ENCODE peak calls at places on chromosomes 3 and 15, in eight cellular contexts. V is body of pancreas, R is SW 1271, L is LoVo, Q is osteocyte, D is NCI-H2081, J is AG04450, H is upper lobe of right lung. I is an unnamed sample.

GRCh38 chr3:123476967-123477750 is 28.3 kb upstream of the ADCY5 start:
- DNase-seq in V (no peak), R (no peak), L (no peak), Q (no peak), D (no peak), J (no peak), H (no peak), I (peak)

GRCh38 chr3:55909373-55909772 is 422.3 kb upstream of the WNT5A start:
- DNase-seq in V (no peak), R (no peak), L (no peak), Q (no peak), D (no peak), J (no peak), H (no peak), I (no peak)

GRCh38 chr15:65655457-65655856 is 33.7 kb downstream of the SLC24A1 start:
- DNase-seq in V (no peak), R (no peak), L (no peak), Q (no peak), D (no peak), J (no peak), H (no peak), I (no peak)

GRCh38 chr3:4943553-4943952 is 35.7 kb upstream of the BHLHE40 start:
- DNase-seq in V (no peak), R (no peak), L (no peak), Q (no peak), D (no peak), J (no peak), H (no peak), I (no peak)

GRCh38 chr3:4824948-4825325 is 154.3 kb upstream of the BHLHE40 start:
- DNase-seq in V (no peak), R (peak), L (peak), Q (no peak), D (no peak), J (no peak), H (no peak), I (no peak)

GRCh38 chr3:101806491-101806890 is 27.5 kb downstream of the NXPE3 start:
- DNase-seq in V (no peak), R (no peak), L (no peak), Q (no peak), D (no peak), J (no peak), H (no peak), I (no peak)

GRCh38 chr15:46413799-46414198 is 779.0 kb downstream of the SQOR start:
- DNase-seq in V (no peak), R (no peak), L (no peak), Q (no peak), D (no peak), J (no peak), H (no peak), I (no peak)

GRCh38 chr3:100561459-100562158 is 47.8 kb upstream of the ADGRG7 start:
- DNase-seq in V (no peak), R (no peak), L (no peak), Q (no peak), D (no peak), J (peak), H (no peak), I (no peak)

GRCh38 chr15:33068531-33068990 is 126.0 kb downstream of the FMN1 start:
- DNase-seq in V (peak), R (peak), L (peak), Q (no peak), D (peak), J (no peak), H (peak), I (peak)

GRCh38 chr3:22960326-22960984 is 242.7 kb upstream of the UBE2E2 start:
- DNase-seq in V (peak), R (peak), L (peak), Q (no peak), D (peak), J (no peak), H (no peak), I (peak)

GRCh38 chr3:54628888-54629368 is 298.9 kb downstream of the LRTM1 start:
- DNase-seq in V (no peak), R (no peak), L (peak), Q (no peak), D (no peak), J (no peak), H (no peak), I (peak)

GRCh38 chr3:152183473-152183872 is 85.3 kb upstream of the MBNL1 start:
- DNase-seq in V (peak), R (peak), L (peak), Q (no peak), D (peak), J (no peak), H (no peak), I (peak)

GRCh38 chr15:48855501-48856440 is 22.2 kb upstream of the EID1 start:
- DNase-seq in V (peak), R (peak), L (peak), Q (no peak), D (peak), J (no peak), H (no peak), I (peak)

GRCh38 chr3:151901946-151902285 is 28.5 kb downstream of the SUCNR1 start:
- DNase-seq in V (no peak), R (no peak), L (no peak), Q (no peak), D (no peak), J (no peak), H (no peak), I (no peak)

GRCh38 chr3:58152225-58153015 is 58.4 kb downstream of the DNASE1L3 start:
- DNase-seq in V (no peak), R (no peak), L (no peak), Q (no peak), D (no peak), J (no peak), H (no peak), I (no peak)

GRCh38 chr3:38648024-38648658 is 1.3 kb downstream of the SCN5A start:
- DNase-seq in V (no peak), R (no peak), L (no peak), Q (peak), D (no peak), J (no peak), H (no peak), I (no peak)

GRCh38 chr3:42802876-42803799 is 1.2 kb downstream of the HIGD1A start:
- DNase-seq in V (no peak), R (peak), L (peak), Q (no peak), D (no peak), J (no peak), H (no peak), I (peak)

GRCh38 chr3:126659915-126660886 is 5.3 kb upstream of the TXNRD3 start:
- DNase-seq in V (no peak), R (no peak), L (peak), Q (no peak), D (no peak), J (no peak), H (no peak), I (peak)

GRCh38 chr3:148962513-148962912 is 28.8 kb upstream of the GYG1 start:
- DNase-seq in V (peak), R (no peak), L (peak), Q (no peak), D (no peak), J (peak), H (no peak), I (peak)

GRCh38 chr15:36358094-36358961 is 221.1 kb upstream of the CDIN1 start:
- DNase-seq in V (no peak), R (no peak), L (no peak), Q (no peak), D (no peak), J (peak), H (no peak), I (no peak)

GRCh38 chr3:127732303-127732702 is 59.6 kb downstream of the ABTB1 start:
- DNase-seq in V (no peak), R (no peak), L (no peak), Q (no peak), D (no peak), J (no peak), H (no peak), I (peak)

GRCh38 chr3:14788644-14789043 is 30.1 kb upstream of the FGD5 start:
- DNase-seq in V (no peak), R (no peak), L (no peak), Q (no peak), D (no peak), J (no peak), H (peak), I (no peak)

GRCh38 chr3:169879846-169880558 is 10.3 kb upstream of the LRRC31 start:
- DNase-seq in V (no peak), R (no peak), L (no peak), Q (no peak), D (no peak), J (no peak), H (no peak), I (no peak)

GRCh38 chr3:52385157-52385556 is 59.7 kb downstream of the SEMA3G start:
- DNase-seq in V (no peak), R (no peak), L (no peak), Q (no peak), D (no peak), J (no peak), H (no peak), I (peak)

GRCh38 chr3:64647825-64648224 is 40.0 kb downstream of the ADAMTS9 start:
- DNase-seq in V (no peak), R (no peak), L (no peak), Q (no peak), D (no peak), J (no peak), H (no peak), I (no peak)

GRCh38 chr15:22942877-22943276 is 37.3 kb downstream of the CYFIP1 start:
- DNase-seq in V (peak), R (no peak), L (no peak), Q (no peak), D (no peak), J (no peak), H (no peak), I (peak)

GRCh38 chr3:82274897-82275296 is 513.5 kb upstream of the GBE1 start:
- DNase-seq in V (no peak), R (no peak), L (no peak), Q (no peak), D (no peak), J (no peak), H (no peak), I (no peak)

GRCh38 chr3:182325213-182325941 is 467.9 kb upstream of the ATP11B start:
- DNase-seq in V (no peak), R (no peak), L (no peak), Q (no peak), D (no peak), J (no peak), H (no peak), I (no peak)

GRCh38 chr3:25820372-25820771 is 30.5 kb downstream of the OXSM start:
- DNase-seq in V (peak), R (peak), L (no peak), Q (no peak), D (no peak), J (peak), H (no peak), I (peak)